ENCODE peak calls at places on chromosomes 4 and X, in seven cellular contexts. One of them, this sample, is unnamed.

GRCh38 chr4:8010618-8011017 is 71.0 kb upstream of the AFAP1 start:
- DNase-seq in Kasumi-1: no peak
- DNase-seq in breast epithelium: no peak
- DNase-seq in iris pigment epithelial cell: peak; percentile 14
- DNase-seq in tibial artery: no peak
- DNase-seq in GM19239: no peak
- DNase-seq in NCI-H446 treated with DMSO at 0.1 percent for 48 hours: peak; percentile 67
- DNase-seq in this sample: peak; percentile 68

GRCh38 chrX:103356023-103356798 is at the start of gene TCEAL9:
- DNase-seq in breast epithelium: peak; percentile 54
- DNase-seq in iris pigment epithelial cell: peak; percentile 73
- DNase-seq in Kasumi-1: no peak
- DNase-seq in GM19239: no peak
- DNase-seq in tibial artery: peak; percentile 54
- DNase-seq in NCI-H446 treated with DMSO at 0.1 percent for 48 hours: peak; percentile 68
- DNase-seq in this sample: peak; percentile 56

GRCh38 chr4:27701563-27701962 is 840.9 kb downstream of the STIM2 start:
- DNase-seq in tibial artery: no peak
- DNase-seq in Kasumi-1: no peak
- DNase-seq in NCI-H446 treated with DMSO at 0.1 percent for 48 hours: no peak
- DNase-seq in iris pigment epithelial cell: peak; percentile 42
- DNase-seq in breast epithelium: no peak
- DNase-seq in GM19239: no peak
- DNase-seq in this sample: no peak

GRCh38 chr4:129246850-129247542 is 151.0 kb downstream of the C4orf33 start:
- DNase-seq in Kasumi-1: no peak
- DNase-seq in NCI-H446 treated with DMSO at 0.1 percent for 48 hours: no peak
- DNase-seq in tibial artery: no peak
- DNase-seq in GM19239: no peak
- DNase-seq in breast epithelium: no peak
- DNase-seq in iris pigment epithelial cell: no peak
- DNase-seq in this sample: no peak

GRCh38 chrX:13215729-13216128 is 104.1 kb downstream of the ATXN3L start:
- DNase-seq in GM19239: no peak
- DNase-seq in breast epithelium: no peak
- DNase-seq in Kasumi-1: no peak
- DNase-seq in tibial artery: no peak
- DNase-seq in iris pigment epithelial cell: peak; percentile 65
- DNase-seq in NCI-H446 treated with DMSO at 0.1 percent for 48 hours: peak; percentile 19
- DNase-seq in this sample: no peak

GRCh38 chr4:46442963-46443362 is 53.0 kb upstream of the GABRA2 start:
- DNase-seq in breast epithelium: no peak
- DNase-seq in Kasumi-1: no peak
- DNase-seq in tibial artery: no peak
- DNase-seq in GM19239: no peak
- DNase-seq in iris pigment epithelial cell: peak; percentile 69
- DNase-seq in NCI-H446 treated with DMSO at 0.1 percent for 48 hours: no peak
- DNase-seq in this sample: no peak

GRCh38 chrX:54029543-54030143 is 14.6 kb downstream of the PHF8 start:
- DNase-seq in iris pigment epithelial cell: no peak
- DNase-seq in GM19239: no peak
- DNase-seq in Kasumi-1: no peak
- DNase-seq in breast epithelium: peak; percentile 63
- DNase-seq in tibial artery: no peak
- DNase-seq in NCI-H446 treated with DMSO at 0.1 percent for 48 hours: no peak
- DNase-seq in this sample: no peak

GRCh38 chrX:8453619-8454018 is 11.0 kb upstream of the VCX3B start:
- DNase-seq in NCI-H446 treated with DMSO at 0.1 percent for 48 hours: no peak
- DNase-seq in tibial artery: no peak
- DNase-seq in breast epithelium: no peak
- DNase-seq in Kasumi-1: no peak
- DNase-seq in GM19239: no peak
- DNase-seq in iris pigment epithelial cell: no peak
- DNase-seq in this sample: no peak

GRCh38 chr4:30728291-30728690 is 8.1 kb downstream of the PCDH7 start:
- DNase-seq in GM19239: no peak
- DNase-seq in tibial artery: no peak
- DNase-seq in NCI-H446 treated with DMSO at 0.1 percent for 48 hours: no peak
- DNase-seq in Kasumi-1: no peak
- DNase-seq in breast epithelium: no peak
- DNase-seq in iris pigment epithelial cell: peak; percentile 25
- DNase-seq in this sample: no peak

GRCh38 chr4:141375855-141376254 is 155.2 kb downstream of the ZNF330 start:
- DNase-seq in tibial artery: no peak
- DNase-seq in breast epithelium: no peak
- DNase-seq in NCI-H446 treated with DMSO at 0.1 percent for 48 hours: no peak
- DNase-seq in Kasumi-1: peak; percentile 10
- DNase-seq in GM19239: no peak
- DNase-seq in iris pigment epithelial cell: peak; percentile 89
- DNase-seq in this sample: no peak

GRCh38 chrX:83535417-83536244 is 27.5 kb downstream of the POU3F4 start:
- DNase-seq in GM19239: no peak
- DNase-seq in NCI-H446 treated with DMSO at 0.1 percent for 48 hours: no peak
- DNase-seq in breast epithelium: no peak
- DNase-seq in Kasumi-1: no peak
- DNase-seq in iris pigment epithelial cell: no peak
- DNase-seq in tibial artery: no peak
- DNase-seq in this sample: no peak

GRCh38 chrX:11341274-11342256 is 48.4 kb downstream of the AMELX start:
- DNase-seq in breast epithelium: no peak
- DNase-seq in iris pigment epithelial cell: peak; percentile 88
- DNase-seq in tibial artery: peak; percentile 74
- DNase-seq in Kasumi-1: peak; percentile 51
- DNase-seq in NCI-H446 treated with DMSO at 0.1 percent for 48 hours: no peak
- DNase-seq in GM19239: no peak
- DNase-seq in this sample: no peak

GRCh38 chr4:56370377-56370776 is 16.9 kb downstream of the AASDH start:
- DNase-seq in GM19239: no peak
- DNase-seq in NCI-H446 treated with DMSO at 0.1 percent for 48 hours: no peak
- DNase-seq in Kasumi-1: no peak
- DNase-seq in iris pigment epithelial cell: no peak
- DNase-seq in breast epithelium: no peak
- DNase-seq in tibial artery: no peak
- DNase-seq in this sample: no peak

GRCh38 chr4:157143365-157143764 is 67.4 kb downstream of the GLRB start:
- DNase-seq in iris pigment epithelial cell: no peak
- DNase-seq in NCI-H446 treated with DMSO at 0.1 percent for 48 hours: no peak
- DNase-seq in GM19239: no peak
- DNase-seq in breast epithelium: no peak
- DNase-seq in tibial artery: no peak
- DNase-seq in Kasumi-1: no peak
- DNase-seq in this sample: no peak

GRCh38 chrX:56281789-56282188 is 49.6 kb downstream of the KLF8 start:
- DNase-seq in iris pigment epithelial cell: peak; percentile 12
- DNase-seq in tibial artery: no peak
- DNase-seq in NCI-H446 treated with DMSO at 0.1 percent for 48 hours: no peak
- DNase-seq in Kasumi-1: peak; percentile 52
- DNase-seq in GM19239: no peak
- DNase-seq in breast epithelium: no peak
- DNase-seq in this sample: no peak

GRCh38 chr4:66949424-66949823 is 595.9 kb downstream of the CENPC start:
- DNase-seq in NCI-H446 treated with DMSO at 0.1 percent for 48 hours: no peak
- DNase-seq in breast epithelium: no peak
- DNase-seq in iris pigment epithelial cell: no peak
- DNase-seq in tibial artery: no peak
- DNase-seq in GM19239: no peak
- DNase-seq in Kasumi-1: peak; percentile 94
- DNase-seq in this sample: no peak

GRCh38 chrX:115233497-115234219 is at the start of gene LRCH2:
- DNase-seq in Kasumi-1: no peak
- DNase-seq in GM19239: no peak
- DNase-seq in NCI-H446 treated with DMSO at 0.1 percent for 48 hours: no peak
- DNase-seq in breast epithelium: no peak
- DNase-seq in iris pigment epithelial cell: no peak
- DNase-seq in tibial artery: peak; percentile 22
- DNase-seq in this sample: no peak

GRCh38 chr4:80197132-80197573 is at the start of gene PRDM8:
- DNase-seq in Kasumi-1: peak; percentile 64
- DNase-seq in iris pigment epithelial cell: no peak
- DNase-seq in GM19239: no peak
- DNase-seq in tibial artery: no peak
- DNase-seq in NCI-H446 treated with DMSO at 0.1 percent for 48 hours: peak; percentile 84
- DNase-seq in breast epithelium: no peak
- DNase-seq in this sample: peak; percentile 69

GRCh38 chrX:108557594-108557993 is 118.0 kb downstream of the COL4A5 start:
- DNase-seq in breast epithelium: no peak
- DNase-seq in iris pigment epithelial cell: no peak
- DNase-seq in tibial artery: no peak
- DNase-seq in Kasumi-1: no peak
- DNase-seq in GM19239: no peak
- DNase-seq in NCI-H446 treated with DMSO at 0.1 percent for 48 hours: no peak
- DNase-seq in this sample: no peak

GRCh38 chrX:39946822-39947221 is 150.9 kb downstream of the BCOR start:
- DNase-seq in NCI-H446 treated with DMSO at 0.1 percent for 48 hours: no peak
- DNase-seq in GM19239: no peak
- DNase-seq in breast epithelium: no peak
- DNase-seq in tibial artery: no peak
- DNase-seq in iris pigment epithelial cell: peak; percentile 63
- DNase-seq in Kasumi-1: peak; percentile 72
- DNase-seq in this sample: no peak

GRCh38 chr4:147823135-147823534 is 91.2 kb downstream of the ARHGAP10 start:
- DNase-seq in GM19239: no peak
- DNase-seq in Kasumi-1: no peak
- DNase-seq in iris pigment epithelial cell: peak; percentile 59
- DNase-seq in breast epithelium: no peak
- DNase-seq in tibial artery: no peak
- DNase-seq in NCI-H446 treated with DMSO at 0.1 percent for 48 hours: no peak
- DNase-seq in this sample: no peak

GRCh38 chr4:88989990-88990389 is 67.0 kb downstream of the FAM13A start:
- DNase-seq in iris pigment epithelial cell: no peak
- DNase-seq in tibial artery: no peak
- DNase-seq in breast epithelium: no peak
- DNase-seq in NCI-H446 treated with DMSO at 0.1 percent for 48 hours: peak; percentile 31
- DNase-seq in GM19239: no peak
- DNase-seq in Kasumi-1: no peak
- DNase-seq in this sample: no peak

GRCh38 chr4:168978001-168978700 is 31.9 kb downstream of the CBR4 start:
- DNase-seq in NCI-H446 treated with DMSO at 0.1 percent for 48 hours: no peak
- DNase-seq in iris pigment epithelial cell: peak; percentile 63
- DNase-seq in GM19239: no peak
- DNase-seq in Kasumi-1: no peak
- DNase-seq in breast epithelium: no peak
- DNase-seq in tibial artery: no peak
- DNase-seq in this sample: no peak

GRCh38 chrX:16592194-16592770 is 57.7 kb upstream of the S100G start:
- DNase-seq in iris pigment epithelial cell: no peak
- DNase-seq in Kasumi-1: no peak
- DNase-seq in GM19239: no peak
- DNase-seq in NCI-H446 treated with DMSO at 0.1 percent for 48 hours: no peak
- DNase-seq in tibial artery: no peak
- DNase-seq in breast epithelium: no peak
- DNase-seq in this sample: no peak

GRCh38 chr4:83191026-83191425 is 76.5 kb upstream of the PLAC8 start:
- DNase-seq in Kasumi-1: no peak
- DNase-seq in GM19239: no peak
- DNase-seq in tibial artery: no peak
- DNase-seq in breast epithelium: no peak
- DNase-seq in NCI-H446 treated with DMSO at 0.1 percent for 48 hours: no peak
- DNase-seq in iris pigment epithelial cell: no peak
- DNase-seq in this sample: no peak

This sample was measured in NCI-H2171.